ENCODE peak calls at places on chromosomes 2 and 18, in five cellular contexts. One of them, this sample, is unnamed.

GRCh38 chr2:232230557-232230956 is 148.0 kb upstream of the ALPP start:
- DNase-seq in posterior cingulate gyrus: no peak
- DNase-seq in HEK293T: peak
- DNase-seq in naive B cell: no peak
- DNase-seq in RPMI7951: peak
- DNase-seq in this sample: peak

GRCh38 chr2:236659758-236660150 is 90.1 kb downstream of the ACKR3 start:
- DNase-seq in naive B cell: no peak
- DNase-seq in RPMI7951: peak
- DNase-seq in posterior cingulate gyrus: no peak
- DNase-seq in HEK293T: no peak
- DNase-seq in this sample: no peak

GRCh38 chr2:228827056-228827455 is 444.0 kb downstream of the PID1 start:
- DNase-seq in RPMI7951: peak
- DNase-seq in HEK293T: no peak
- DNase-seq in posterior cingulate gyrus: no peak
- DNase-seq in naive B cell: no peak
- DNase-seq in this sample: no peak

GRCh38 chr2:112150447-112150846 is 12.3 kb downstream of the FBLN7 start:
- DNase-seq in RPMI7951: peak
- DNase-seq in HEK293T: no peak
- DNase-seq in naive B cell: no peak
- DNase-seq in posterior cingulate gyrus: no peak
- DNase-seq in this sample: no peak

GRCh38 chr18:76754381-76754780 is 68.0 kb upstream of the ZNF236 start:
- DNase-seq in RPMI7951: no peak
- DNase-seq in naive B cell: no peak
- DNase-seq in posterior cingulate gyrus: no peak
- DNase-seq in HEK293T: no peak
- DNase-seq in this sample: no peak

GRCh38 chr18:10863026-10863425 is 286.3 kb downstream of the PIEZO2 start:
- DNase-seq in RPMI7951: no peak
- DNase-seq in posterior cingulate gyrus: no peak
- DNase-seq in HEK293T: no peak
- DNase-seq in naive B cell: no peak
- DNase-seq in this sample: no peak

GRCh38 chr2:139045524-139045923 is 265.3 kb upstream of the NXPH2 start:
- DNase-seq in HEK293T: no peak
- DNase-seq in posterior cingulate gyrus: no peak
- DNase-seq in RPMI7951: no peak
- DNase-seq in naive B cell: no peak
- DNase-seq in this sample: no peak

GRCh38 chr18:3869848-3870247 is 419.9 kb downstream of the TGIF1 start:
- DNase-seq in HEK293T: peak
- DNase-seq in naive B cell: peak
- DNase-seq in RPMI7951: peak
- DNase-seq in posterior cingulate gyrus: no peak
- DNase-seq in this sample: no peak

GRCh38 chr2:38720613-38721241 is 30.4 kb downstream of the SRSF7 start:
- DNase-seq in RPMI7951: peak
- DNase-seq in naive B cell: no peak
- DNase-seq in HEK293T: no peak
- DNase-seq in posterior cingulate gyrus: no peak
- DNase-seq in this sample: no peak

GRCh38 chr2:125615438-125615837 is 1040.5 kb upstream of the GYPC start:
- DNase-seq in naive B cell: no peak
- DNase-seq in RPMI7951: no peak
- DNase-seq in posterior cingulate gyrus: no peak
- DNase-seq in HEK293T: no peak
- DNase-seq in this sample: no peak

GRCh38 chr2:88458633-88459032 is 6.1 kb upstream of the FOXI3 start:
- DNase-seq in HEK293T: no peak
- DNase-seq in naive B cell: no peak
- DNase-seq in RPMI7951: no peak
- DNase-seq in posterior cingulate gyrus: no peak
- DNase-seq in this sample: no peak

GRCh38 chr2:39435974-39436591 is 1.0 kb downstream of the MAP4K3 start:
- DNase-seq in RPMI7951: peak
- DNase-seq in posterior cingulate gyrus: no peak
- DNase-seq in naive B cell: no peak
- DNase-seq in HEK293T: no peak
- DNase-seq in this sample: peak

GRCh38 chr2:64212801-64213321 is 68.6 kb upstream of the PELI1 start:
- DNase-seq in HEK293T: no peak
- DNase-seq in posterior cingulate gyrus: no peak
- DNase-seq in RPMI7951: peak
- DNase-seq in naive B cell: no peak
- DNase-seq in this sample: no peak

GRCh38 chr2:43149482-43150107 is 76.8 kb downstream of the ZFP36L2 start:
- DNase-seq in naive B cell: no peak
- DNase-seq in HEK293T: no peak
- DNase-seq in RPMI7951: no peak
- DNase-seq in posterior cingulate gyrus: no peak
- DNase-seq in this sample: no peak

GRCh38 chr18:50460691-50461090 is 85.8 kb downstream of the SKA1 start:
- DNase-seq in posterior cingulate gyrus: no peak
- DNase-seq in RPMI7951: no peak
- DNase-seq in naive B cell: no peak
- DNase-seq in HEK293T: no peak
- DNase-seq in this sample: no peak

GRCh38 chr18:73614812-73615211 is 532.8 kb downstream of the FBXO15 start:
- DNase-seq in naive B cell: no peak
- DNase-seq in HEK293T: no peak
- DNase-seq in posterior cingulate gyrus: no peak
- DNase-seq in RPMI7951: peak
- DNase-seq in this sample: no peak

GRCh38 chr18:419542-420175 is 80.8 kb downstream of the COLEC12 start:
- DNase-seq in naive B cell: no peak
- DNase-seq in posterior cingulate gyrus: no peak
- DNase-seq in RPMI7951: peak
- DNase-seq in HEK293T: no peak
- DNase-seq in this sample: no peak

GRCh38 chr2:42064417-42064942 is 16.7 kb downstream of the PKDCC start:
- DNase-seq in HEK293T: no peak
- DNase-seq in naive B cell: no peak
- DNase-seq in RPMI7951: no peak
- DNase-seq in posterior cingulate gyrus: no peak
- DNase-seq in this sample: no peak

GRCh38 chr2:70892750-70893149 is 43.0 kb upstream of the ATP6V1B1 start:
- DNase-seq in posterior cingulate gyrus: no peak
- DNase-seq in naive B cell: no peak
- DNase-seq in RPMI7951: no peak
- DNase-seq in HEK293T: no peak
- DNase-seq in this sample: no peak

This sample was measured in neural crest cell.